ENCODE peak calls at places on chromosomes 3 and 15, in five cellular contexts. P is A549, L is K562, S is IMR-90, C is GM12878. X is an unnamed sample.

GRCh38 chr15:60374628-60375081 is 23.1 kb downstream of the ANXA2 start:
- DNase-seq in P (peak; percentile 100), S (peak; percentile 99), C (no peak), L (no peak), X (no peak)

GRCh38 chr15:46956456-46956855 is 760.8 kb upstream of the SEMA6D start:
- DNase-seq in C (no peak), S (no peak), L (no peak), P (no peak), X (no peak)

GRCh38 chr15:86644319-86644718 is 564.6 kb downstream of the AGBL1 start:
- DNase-seq in L (no peak), S (no peak), C (no peak), P (no peak), X (no peak)

GRCh38 chr15:57675481-57676181 is 30.9 kb upstream of the POLR2M start:
- DNase-seq in S (no peak), P (no peak), L (no peak), C (no peak), X (no peak)

GRCh38 chr3:110814170-110815007 is 257.2 kb upstream of the NECTIN3 start:
- DNase-seq in S (peak; percentile 98), L (no peak), C (peak; percentile 7), P (peak; percentile 17), X (no peak)

GRCh38 chr15:71666723-71667122 is 143.6 kb upstream of the NR2E3 start:
- DNase-seq in P (no peak), L (no peak), S (peak; percentile 58), C (no peak), X (no peak)

GRCh38 chr15:66580643-66581042 is 14.8 kb upstream of the LCTL start:
- DNase-seq in S (peak; percentile 34), P (no peak), L (no peak), C (no peak), X (no peak)

GRCh38 chr3:126158912-126159227 is 21.5 kb downstream of the ALDH1L1 start:
- DNase-seq in C (no peak), L (no peak), P (no peak), S (no peak), X (no peak)

GRCh38 chr3:126056681-126057546 is 27.0 kb downstream of the SLC41A3 start:
- DNase-seq in C (no peak), S (peak; percentile 2), P (peak; percentile 11), L (no peak), X (peak; percentile 3)

GRCh38 chr3:29486087-29486486 is 205.2 kb downstream of the RBMS3 start:
- DNase-seq in P (peak; percentile 87), L (no peak), C (peak; percentile 30), S (peak; percentile 77), X (no peak)

GRCh38 chr3:177447938-177448337 is 250.7 kb upstream of the TBL1XR1 start:
- DNase-seq in S (no peak), C (no peak), L (no peak), P (no peak), X (no peak)
- TF ChIP-seq RCOR1 in S (no peak), C (no peak), L (no peak), P (no peak), X (no peak)

DNA sequence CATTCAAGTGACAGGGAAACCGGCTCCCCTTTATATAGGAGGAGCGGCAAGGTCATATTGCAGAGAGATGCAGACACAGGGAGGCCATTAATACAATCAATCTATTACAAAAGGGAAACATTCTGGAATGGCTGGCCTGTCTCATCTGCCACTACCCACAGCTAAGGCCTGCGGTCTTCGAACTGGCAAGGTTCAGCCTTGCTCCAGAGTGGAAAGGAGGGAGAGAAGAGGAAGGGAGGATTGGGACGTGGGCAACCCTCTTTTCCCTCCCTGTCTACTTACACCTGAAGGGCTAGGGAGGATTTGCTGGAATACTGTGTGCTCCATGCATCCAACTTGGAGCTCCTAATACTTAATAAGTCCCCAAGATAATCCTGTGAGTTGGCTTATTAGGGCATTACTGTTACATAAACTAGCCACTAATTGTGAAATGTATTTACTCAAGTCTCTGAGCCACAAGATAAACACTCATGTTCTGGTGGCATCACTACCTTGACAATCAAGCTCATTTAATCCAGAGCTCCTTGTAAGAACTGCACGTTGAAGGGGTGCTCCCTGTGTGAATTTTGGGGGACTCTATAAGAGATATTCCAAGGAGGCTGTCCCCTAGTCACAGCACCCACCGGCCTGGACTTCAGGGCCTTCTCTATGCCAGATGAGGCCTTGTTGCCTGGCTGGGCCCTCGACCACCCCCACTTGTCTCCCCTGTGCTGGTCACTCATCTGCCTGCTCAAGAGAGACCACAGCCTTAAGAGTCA is 19.7 kb upstream of the CCDC174 start:
- DNase-seq in P (no peak), C (no peak), L (no peak), S (no peak), X (no peak)
- TF ChIP-seq RCOR1 in P (no peak), C (no peak), L (no peak), S (no peak), X (no peak)

DNA sequence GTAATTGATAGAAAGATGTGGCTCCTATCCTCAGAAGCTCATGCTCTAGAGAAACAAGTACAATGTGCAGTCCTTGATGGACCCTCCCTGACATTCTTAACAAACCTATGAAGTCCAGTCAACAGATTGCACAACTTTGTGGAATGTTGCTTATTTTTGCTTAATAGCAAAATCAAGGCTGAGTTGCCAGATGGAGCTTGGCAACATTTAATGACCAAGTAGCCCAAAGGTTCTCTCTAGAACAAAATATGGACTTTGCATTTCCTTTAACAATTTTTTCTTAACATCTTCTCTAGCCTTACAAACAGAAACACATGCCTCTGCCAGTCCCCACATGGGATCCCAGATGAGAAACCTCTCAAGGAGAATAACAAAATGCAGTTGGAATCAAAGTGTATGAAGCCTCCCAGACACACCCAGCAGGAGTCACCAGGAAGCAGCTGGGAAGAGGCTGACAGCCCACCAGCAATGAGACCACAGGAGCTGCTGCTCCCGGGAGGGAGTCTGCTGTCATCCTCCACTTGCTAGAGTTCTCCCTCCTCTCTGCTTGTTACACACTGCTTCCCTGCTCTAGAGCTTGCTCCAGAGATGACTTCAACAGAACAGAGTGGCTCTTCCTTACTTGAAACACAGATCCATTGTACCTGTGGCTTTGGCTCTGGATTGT is 422.4 kb upstream of the CDIN1 start:
- DNase-seq in P (peak; percentile 36), S (peak; percentile 56), C (no peak), L (no peak), X (no peak)
- TF ChIP-seq RCOR1 in P (no peak), S (no peak), C (no peak), L (no peak), X (no peak)

GRCh38 chr3:72123908-72124441 is 339.0 kb upstream of the PROK2 start:
- DNase-seq in C (peak; percentile 19), L (peak; percentile 24), P (peak; percentile 87), S (peak; percentile 78), X (no peak)
- TF ChIP-seq RCOR1 in C (no peak), L (no peak), P (no peak), S (no peak), X (no peak)

GRCh38 chr3:25456723-25457122 is 28.7 kb downstream of the RARB start:
- DNase-seq in S (no peak), L (no peak), P (no peak), C (no peak), X (no peak)

GRCh38 chr3:25460751-25461150 is 32.7 kb downstream of the RARB start:
- DNase-seq in S (no peak), L (no peak), P (no peak), C (peak; percentile 37), X (no peak)

GRCh38 chr3:25457642-25458419 is 29.8 kb downstream of the RARB start:
- DNase-seq in L (no peak), S (peak; percentile 24), C (no peak), P (peak; percentile 14), X (no peak)

GRCh38 chr3:25455316-25456232 is 27.5 kb downstream of the RARB start:
- DNase-seq in L (no peak), P (no peak), C (no peak), S (no peak), X (peak; percentile 46)

DNA sequence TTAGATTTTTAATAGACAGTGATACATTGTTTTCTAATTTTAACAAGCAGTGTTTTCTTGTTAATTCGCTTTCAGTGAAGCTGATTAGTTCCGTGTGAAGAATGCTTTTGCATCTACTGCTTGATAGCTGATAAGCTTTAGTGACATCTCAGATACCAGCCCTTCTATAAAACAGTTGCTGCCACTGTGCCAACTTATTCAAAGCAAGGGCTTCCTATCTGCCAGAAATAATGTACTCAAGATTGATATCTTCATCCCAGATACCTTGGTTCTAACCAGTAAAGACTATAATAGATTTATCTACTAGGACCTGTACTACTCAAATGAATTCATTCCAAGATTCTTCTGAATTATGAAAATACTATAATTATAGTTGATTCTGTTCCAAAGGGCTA is 30.4 kb downstream of the RARB start:
- DNase-seq in P (no peak), S (no peak), C (no peak), L (no peak), X (peak; percentile 19)
- TF ChIP-seq RCOR1 in P (no peak), S (no peak), C (no peak), L (no peak), X (peak; percentile 91)

DNA sequence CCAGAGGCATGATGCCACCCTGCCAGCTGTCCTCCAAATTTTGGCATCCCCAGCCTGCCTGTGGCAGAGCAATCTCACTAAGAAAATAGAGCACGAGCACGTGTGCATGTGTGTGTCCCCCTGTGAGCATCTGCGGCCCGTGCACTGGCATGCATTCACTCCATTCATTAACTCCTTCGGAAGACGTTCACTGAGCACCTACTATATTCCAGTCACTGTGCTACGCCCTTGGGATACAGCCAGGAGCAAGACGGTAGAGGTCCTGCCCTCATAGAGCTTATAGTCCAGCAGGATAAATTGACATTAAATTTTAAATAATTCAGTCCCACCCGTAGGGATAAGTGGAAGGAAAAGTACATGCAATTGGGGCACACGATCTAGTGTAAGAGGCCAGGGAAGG is 40.0 kb upstream of the HES1 start:
- DNase-seq in P (no peak), C (no peak), S (no peak), L (no peak), X (no peak)
- TF ChIP-seq RCOR1 in P (no peak), C (no peak), S (no peak), L (no peak), X (no peak)